ENCODE peak calls at places on chromosomes 5 and 9, in nine cellular contexts. C, W, X, Q, A, F, I, K and Z are unnamed samples.

GRCh38 chr5:159304961-159305595 is 25.2 kb downstream of the IL12B start:
- DNase-seq in C (no peak), X (no peak), Q (peak; percentile 33), A (no peak), F (no peak), K (no peak), W (no peak), I (no peak), Z (no peak)

GRCh38 chr9:137237759-137238726 is 3.0 kb upstream of the TUBB4B start:
- DNase-seq in F (no peak), I (no peak), A (no peak), C (no peak), X (no peak), K (no peak), W (peak; percentile 57), Q (no peak), Z (peak; percentile 75)

GRCh38 chr9:123059472-123060220 is 26.2 kb downstream of the GPR21 start:
- DNase-seq in W (no peak), Q (no peak), F (no peak), C (no peak), I (no peak), K (no peak), A (no peak), X (no peak), Z (no peak)

GRCh38 chr5:97250113-97250512 is 67.1 kb upstream of the RIOK2 start:
- DNase-seq in A (no peak), C (no peak), X (no peak), F (no peak), K (no peak), I (no peak), W (no peak), Q (no peak), Z (no peak)

GRCh38 chr5:139664273-139664693 is 16.1 kb downstream of the CXXC5 start:
- DNase-seq in K (no peak), Q (no peak), F (peak; percentile 82), C (peak; percentile 59), W (no peak), I (no peak), X (no peak), A (no peak), Z (no peak)

GRCh38 chr5:131877873-131878272 is 67.6 kb downstream of the MEIKIN start:
- DNase-seq in K (no peak), F (no peak), A (no peak), W (no peak), X (no peak), C (no peak), I (no peak), Q (no peak), Z (no peak)

GRCh38 chr5:5675511-5675910 is 253.0 kb downstream of the ICE1 start:
- DNase-seq in Q (no peak), A (no peak), K (no peak), X (no peak), F (no peak), W (no peak), I (no peak), C (no peak), Z (no peak)

GRCh38 chr9:89144242-89144641 is 34.4 kb downstream of the SHC3 start:
- DNase-seq in F (no peak), W (no peak), C (no peak), X (no peak), K (no peak), A (no peak), Q (no peak), I (no peak), Z (no peak)

GRCh38 chr9:16824545-16825041 is 45.9 kb downstream of the BNC2 start:
- DNase-seq in C (no peak), A (peak; percentile 73), X (no peak), K (no peak), W (peak; percentile 78), I (no peak), F (no peak), Q (peak; percentile 85), Z (no peak)

GRCh38 chr5:144207875-144208444 is 37.3 kb downstream of the KCTD16 start:
- DNase-seq in X (no peak), K (no peak), I (no peak), C (no peak), W (no peak), F (no peak), A (no peak), Q (no peak), Z (no peak)

GRCh38 chr5:87410941-87411340 is 1.8 kb downstream of the CCNH start:
- DNase-seq in W (no peak), C (no peak), X (no peak), I (no peak), Q (peak; percentile 80), A (no peak), K (no peak), F (no peak), Z (no peak)

GRCh38 chr9:655875-656274 is 185.6 kb upstream of the DMRT1 start:
- DNase-seq in I (peak; percentile 57), X (no peak), F (peak; percentile 79), W (peak; percentile 40), A (peak; percentile 54), C (peak; percentile 97), Q (no peak), K (peak; percentile 47), Z (no peak)

GRCh38 chr5:143707797-143708196 is 104.2 kb upstream of the HMHB1 start:
- DNase-seq in A (no peak), Q (no peak), C (no peak), K (no peak), W (no peak), I (no peak), X (no peak), F (no peak), Z (no peak)

GRCh38 chr5:140347382-140347781 is 979 bp upstream of the HBEGF start:
- DNase-seq in Q (no peak), K (no peak), X (no peak), C (no peak), A (no peak), I (no peak), F (no peak), W (no peak), Z (no peak)

GRCh38 chr5:40410231-40410861 is 269.4 kb upstream of the PTGER4 start:
- DNase-seq in I (no peak), Q (peak; percentile 49), C (no peak), X (no peak), W (no peak), K (no peak), A (no peak), F (no peak), Z (no peak)

DNA sequence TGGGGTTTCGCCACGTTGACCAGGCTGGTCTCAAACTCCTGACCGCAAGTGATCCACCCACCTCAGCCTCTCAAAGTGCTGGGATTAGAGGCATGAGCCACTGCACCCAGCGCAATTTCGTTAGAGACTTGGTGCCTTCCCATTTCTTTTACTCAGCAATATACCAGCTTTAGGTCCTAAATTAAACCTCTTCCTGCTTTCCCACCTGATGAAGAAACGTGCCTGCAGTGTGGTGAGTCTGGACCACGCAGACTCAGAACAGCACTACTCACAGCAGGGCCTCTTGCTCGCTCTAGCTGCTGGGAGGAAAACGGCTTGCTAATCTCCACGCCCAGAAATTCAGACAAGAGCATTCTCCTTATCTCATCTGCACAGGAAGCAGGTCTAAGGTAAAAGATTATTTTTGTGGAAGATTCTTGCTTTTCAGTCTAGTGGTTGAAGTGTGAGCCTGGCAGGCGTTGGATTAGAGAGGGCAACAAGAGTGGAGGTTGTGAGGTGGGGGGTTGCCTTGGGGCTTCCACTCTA is at the start of gene S100Z:
- DNase-seq in C (no peak), Q (no peak), F (no peak), K (no peak), I (no peak), A (no peak), W (no peak), X (no peak), Z (no peak)
- TF ChIP-seq POLR2A in C (no peak), Q (no peak), F (no peak), K (no peak), I (no peak), A (no peak), W (no peak), X (no peak), Z (no peak)

GRCh38 chr9:136117291-136118060 is 1.2 kb downstream of the TMEM250 start:
- DNase-seq in I (no peak), F (no peak), K (no peak), C (peak; percentile 71), A (no peak), W (no peak), Q (no peak), X (no peak), Z (peak; percentile 72)
- TF ChIP-seq POLR2A in I (no peak), F (no peak), K (no peak), C (no peak), A (no peak), W (no peak), Q (no peak), X (no peak), Z (peak; percentile 41)

DNA sequence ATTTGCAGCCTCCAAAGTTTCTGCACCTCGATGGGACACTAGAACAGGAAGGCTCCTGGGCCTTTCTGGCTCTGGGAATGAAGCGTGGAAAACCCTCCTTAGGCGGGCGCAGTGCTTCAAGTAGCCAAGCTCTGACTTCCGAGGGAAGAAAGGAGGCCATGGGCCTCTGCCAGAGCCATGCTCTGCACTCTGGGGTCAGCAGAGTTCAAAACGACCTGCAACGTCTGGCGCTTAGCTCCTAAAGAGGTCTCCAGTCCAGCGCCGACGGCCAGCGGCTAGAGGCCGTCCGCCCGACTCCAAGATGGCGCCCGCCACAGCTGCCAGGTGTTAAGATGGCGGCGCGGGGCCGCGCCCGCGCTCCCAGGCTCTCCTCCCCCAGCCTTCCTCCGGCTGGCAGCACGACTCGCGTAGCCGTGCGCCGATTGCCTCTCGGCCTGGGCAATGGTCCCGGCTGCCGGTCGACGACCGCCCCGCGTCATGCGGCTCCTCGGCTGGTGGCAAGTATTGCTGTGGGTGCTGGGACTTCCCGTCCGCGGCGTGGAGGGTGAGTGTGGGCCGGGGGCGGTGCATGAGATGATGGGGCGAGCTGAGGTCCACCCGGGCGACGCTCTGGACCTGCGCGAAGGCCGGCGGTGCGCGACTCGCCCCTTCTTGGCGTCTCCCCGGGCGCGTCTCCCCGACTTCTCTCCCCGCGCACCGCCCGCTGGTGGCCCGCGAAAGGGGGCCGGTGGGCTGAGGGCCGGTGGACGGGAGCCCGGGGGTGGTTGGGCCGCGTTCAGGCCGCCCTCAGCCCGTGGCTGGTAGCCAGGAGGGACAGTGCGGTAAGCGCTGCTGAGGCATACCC is at the start of gene TXNDC15:
- DNase-seq in Q (peak; percentile 86), A (peak; percentile 80), F (peak; percentile 94), C (peak; percentile 93), I (peak; percentile 84), W (peak; percentile 80), K (peak; percentile 92), X (no peak), Z (peak; percentile 90)
- TF ChIP-seq POLR2A in Q (peak; percentile 76), A (no peak), F (peak; percentile 35), C (peak; percentile 56), I (peak; percentile 66), W (peak; percentile 55), K (peak; percentile 45), X (peak; percentile 50), Z (peak; percentile 75)

DNA sequence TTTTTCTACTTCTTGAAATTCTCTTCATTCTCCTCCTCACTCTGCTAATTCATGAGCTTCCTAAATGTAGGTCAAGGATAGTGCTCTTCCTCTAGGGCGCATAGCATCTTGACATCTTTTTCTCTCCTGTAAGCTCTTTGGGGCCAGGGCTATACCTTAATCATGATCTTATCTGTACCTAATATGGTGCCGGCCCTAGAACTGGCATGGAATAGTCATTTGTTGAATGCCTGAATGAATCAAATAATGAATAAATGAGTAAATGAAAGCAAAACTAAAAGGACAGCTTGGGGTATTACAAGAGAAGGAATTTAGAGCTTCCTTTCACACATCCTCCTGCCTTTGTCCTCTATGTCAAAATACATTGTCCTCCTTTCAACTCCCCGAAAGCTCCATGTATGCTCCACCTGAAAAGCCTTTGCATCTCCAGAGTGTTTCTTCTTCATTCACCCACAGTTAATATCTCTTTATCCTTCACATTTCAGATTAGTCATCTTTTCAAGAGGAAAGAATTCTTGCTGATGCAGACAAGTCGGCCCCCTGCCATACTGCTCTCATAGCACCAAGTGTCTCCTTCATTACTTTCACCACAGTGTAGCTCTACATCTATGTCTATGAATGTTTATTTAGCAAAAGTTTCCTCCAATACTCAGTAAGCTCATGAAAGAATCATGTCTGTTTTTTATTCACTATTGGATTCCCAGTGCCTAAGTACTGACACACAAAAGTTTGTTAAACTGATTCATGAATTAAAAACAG is 16.4 kb upstream of the PPP2R2B start:
- DNase-seq in X (no peak), C (no peak), I (no peak), F (no peak), K (no peak), W (no peak), A (no peak), Q (no peak), Z (no peak)
- TF ChIP-seq POLR2A in X (no peak), C (no peak), I (no peak), F (no peak), K (no peak), W (no peak), A (no peak), Q (no peak), Z (no peak)